ENCODE peak calls at places on chromosome 15, in ten cellular contexts. K is colonic mucosa, V is HFF-Myc, G is keratinocyte, B is WERI-Rb-1, N is tibial artery, O is psoas muscle, L is NB4, W is astrocyte of the spinal cord, T is breast epithelium. H is an unnamed sample.

GRCh38 chr15:62896969-62897486 is 145.5 kb upstream of the TPM1 start:
- DNase-seq in K (peak), V (peak), G (peak), B (no peak), N (peak), O (peak), L (no peak), W (peak), T (peak), H (peak)

GRCh38 chr15:99929266-99929665 is 196.0 kb upstream of the LYSMD4 start:
- DNase-seq in K (no peak), V (no peak), G (no peak), B (peak), N (no peak), O (no peak), L (no peak), W (no peak), T (no peak), H (no peak)

GRCh38 chr15:100593431-100593830 is 8.6 kb downstream of the LINS1 start:
- DNase-seq in K (no peak), V (no peak), G (no peak), B (no peak), N (no peak), O (no peak), L (no peak), W (no peak), T (no peak), H (no peak)

GRCh38 chr15:90884719-90885431 is 571 bp downstream of the FES start:
- DNase-seq in K (no peak), V (no peak), G (no peak), B (no peak), N (peak), O (no peak), L (peak), W (no peak), T (no peak), H (no peak)

GRCh38 chr15:40990789-40991188 is 37.5 kb downstream of the CHAC1 start:
- DNase-seq in K (no peak), V (no peak), G (no peak), B (no peak), N (no peak), O (no peak), L (no peak), W (no peak), T (no peak), H (no peak)

GRCh38 chr15:38061856-38062649 is 127.6 kb downstream of the TMCO5A start:
- DNase-seq in K (no peak), V (no peak), G (no peak), B (no peak), N (no peak), O (no peak), L (no peak), W (peak), T (no peak), H (no peak)

GRCh38 chr15:40500584-40501330 is 30.0 kb downstream of the CHST14 start:
- DNase-seq in K (no peak), V (no peak), G (no peak), B (no peak), N (no peak), O (no peak), L (no peak), W (peak), T (no peak), H (no peak)

GRCh38 chr15:93088200-93088980 is 621 bp downstream of the RGMA start:
- DNase-seq in K (no peak), V (no peak), G (no peak), B (no peak), N (no peak), O (peak), L (no peak), W (no peak), T (no peak), H (peak)

GRCh38 chr15:55108858-55109518 is 87.8 kb downstream of the RSL24D1 start:
- DNase-seq in K (peak), V (peak), G (peak), B (peak), N (peak), O (peak), L (peak), W (peak), T (peak), H (peak)

GRCh38 chr15:101048191-101049011 is 129.2 kb downstream of the LRRK1 start:
- DNase-seq in K (peak), V (no peak), G (no peak), B (peak), N (peak), O (peak), L (no peak), W (no peak), T (no peak), H (no peak)

GRCh38 chr15:62850318-62850717 is 192.2 kb upstream of the TPM1 start:
- DNase-seq in K (no peak), V (no peak), G (no peak), B (no peak), N (no peak), O (no peak), L (no peak), W (no peak), T (no peak), H (no peak)

GRCh38 chr15:78107471-78107870 is 15.1 kb downstream of the SH2D7 start:
- DNase-seq in K (no peak), V (no peak), G (no peak), B (no peak), N (no peak), O (no peak), L (no peak), W (no peak), T (no peak), H (no peak)

GRCh38 chr15:51424780-51425179 is 83.3 kb downstream of the GLDN start:
- DNase-seq in K (no peak), V (no peak), G (no peak), B (no peak), N (no peak), O (no peak), L (no peak), W (no peak), T (no peak), H (no peak)

GRCh38 chr15:79184465-79184892 is 93.9 kb upstream of the RASGRF1 start:
- DNase-seq in K (peak), V (peak), G (no peak), B (peak), N (peak), O (peak), L (peak), W (peak), T (peak), H (peak)

GRCh38 chr15:90886291-90886614 is 1.9 kb downstream of the FES start:
- DNase-seq in K (no peak), V (no peak), G (no peak), B (no peak), N (no peak), O (no peak), L (no peak), W (no peak), T (no peak), H (no peak)

GRCh38 chr15:74200871-74201419 is 1.6 kb downstream of the STRA6 start:
- DNase-seq in K (no peak), V (no peak), G (no peak), B (no peak), N (no peak), O (peak), L (no peak), W (peak), T (no peak), H (peak)

GRCh38 chr15:66673410-66674322 is 28.4 kb upstream of the SMAD6 start:
- DNase-seq in K (peak), V (no peak), G (no peak), B (peak), N (no peak), O (no peak), L (peak), W (no peak), T (no peak), H (no peak)

GRCh38 chr15:35738370-35738769 is 192.4 kb upstream of the DPH6 start:
- DNase-seq in K (no peak), V (no peak), G (no peak), B (no peak), N (no peak), O (no peak), L (no peak), W (peak), T (no peak), H (no peak)

GRCh38 chr15:63198752-63199250 is 9.4 kb downstream of the RAB8B start:
- DNase-seq in K (no peak), V (no peak), G (no peak), B (no peak), N (no peak), O (no peak), L (peak), W (no peak), T (no peak), H (peak)

GRCh38 chr15:98807262-98807661 is 158.9 kb downstream of the IGF1R start:
- DNase-seq in K (no peak), V (peak), G (no peak), B (no peak), N (no peak), O (no peak), L (peak), W (peak), T (no peak), H (peak)

GRCh38 chr15:97909291-97909891 is 51.1 kb upstream of the ARRDC4 start:
- DNase-seq in K (peak), V (peak), G (no peak), B (peak), N (peak), O (peak), L (peak), W (peak), T (no peak), H (peak)

GRCh38 chr15:39466428-39466827 is 114.5 kb upstream of the THBS1 start:
- DNase-seq in K (peak), V (peak), G (no peak), B (no peak), N (no peak), O (peak), L (no peak), W (no peak), T (peak), H (peak)

GRCh38 chr15:53982281-53982680 is 4.0 kb downstream of the UNC13C start:
- DNase-seq in K (no peak), V (no peak), G (no peak), B (no peak), N (no peak), O (no peak), L (no peak), W (no peak), T (no peak), H (no peak)

GRCh38 chr15:92693922-92694331 is 38.4 kb upstream of the FAM174B start:
- DNase-seq in K (no peak), V (no peak), G (no peak), B (peak), N (no peak), O (no peak), L (peak), W (no peak), T (no peak), H (no peak)

GRCh38 chr15:80856809-80857377 is 77.7 kb downstream of the CEMIP start:
- DNase-seq in K (peak), V (no peak), G (no peak), B (no peak), N (no peak), O (no peak), L (no peak), W (peak), T (peak), H (peak)

GRCh38 chr15:92082217-92082843 is 228.8 kb downstream of the SLCO3A1 start:
- DNase-seq in K (peak), V (peak), G (no peak), B (peak), N (no peak), O (peak), L (peak), W (peak), T (peak), H (peak)

GRCh38 chr15:58909616-58910015 is 23.9 kb downstream of the SLTM start:
- DNase-seq in K (no peak), V (no peak), G (no peak), B (no peak), N (no peak), O (no peak), L (no peak), W (peak), T (no peak), H (no peak)
- H3K4me3 ChIP-seq in K (no peak), V (no peak), G (no peak), B (no peak), N (no peak), O (no peak), L (no peak), W (no peak), T (no peak), H (no peak)

GRCh38 chr15:45118131-45118588 is 4.0 kb downstream of the DUOXA2 start:
- DNase-seq in K (peak), V (peak), G (peak), B (peak), N (peak), O (peak), L (peak), W (peak), T (peak), H (peak)
- TF ChIP-seq CTCF in K (peak), V (peak), G (peak), B (peak), N (peak), O (peak), L (peak), W (peak), T (peak), H (peak)

DNA sequence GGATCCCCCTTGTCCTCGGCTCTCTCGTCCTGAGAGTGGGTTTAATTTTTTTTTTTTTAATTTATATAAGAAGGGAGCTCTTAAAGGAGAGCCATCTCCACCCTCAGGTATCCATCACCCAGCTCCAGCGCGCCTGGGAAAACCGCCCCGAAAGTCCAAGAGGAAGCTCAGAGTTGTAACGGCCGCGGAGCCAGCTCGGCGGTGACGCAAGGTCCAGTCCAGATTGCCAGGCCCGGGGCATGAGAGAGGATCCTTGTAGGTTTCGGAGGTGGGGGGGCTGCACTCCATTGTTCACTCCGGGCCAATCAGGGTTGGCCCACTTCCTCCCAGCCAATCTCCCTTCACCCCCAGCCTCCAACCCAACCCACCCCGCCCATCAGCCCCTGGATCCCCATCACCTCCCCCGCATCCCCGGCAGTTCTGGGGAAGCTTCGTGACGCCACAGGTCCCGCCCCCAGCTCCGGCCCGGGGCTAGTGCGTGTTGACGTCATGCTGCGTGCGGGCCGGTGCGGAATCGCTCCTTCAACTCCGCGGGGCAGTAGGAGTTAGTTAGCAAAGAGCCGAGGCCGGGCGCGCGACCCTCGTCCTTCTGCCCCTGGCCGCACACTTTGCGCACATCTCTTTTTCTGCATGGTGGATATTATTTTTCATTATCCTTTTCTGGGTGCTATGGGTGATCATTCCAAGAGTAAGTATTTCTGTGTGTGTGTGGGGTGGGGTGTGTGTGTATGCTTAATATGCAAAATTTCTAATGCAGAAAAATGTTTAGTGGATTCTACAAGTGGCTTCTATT is at the start of gene ISL2:
- DNase-seq in K (peak), V (peak), G (no peak), B (peak), N (no peak), O (no peak), L (peak), W (peak), T (no peak), H (peak)
- H3K4me3 ChIP-seq in K (peak), V (peak), G (peak), B (peak), N (no peak), O (peak), L (peak), W (peak), T (peak), H (peak)

DNA sequence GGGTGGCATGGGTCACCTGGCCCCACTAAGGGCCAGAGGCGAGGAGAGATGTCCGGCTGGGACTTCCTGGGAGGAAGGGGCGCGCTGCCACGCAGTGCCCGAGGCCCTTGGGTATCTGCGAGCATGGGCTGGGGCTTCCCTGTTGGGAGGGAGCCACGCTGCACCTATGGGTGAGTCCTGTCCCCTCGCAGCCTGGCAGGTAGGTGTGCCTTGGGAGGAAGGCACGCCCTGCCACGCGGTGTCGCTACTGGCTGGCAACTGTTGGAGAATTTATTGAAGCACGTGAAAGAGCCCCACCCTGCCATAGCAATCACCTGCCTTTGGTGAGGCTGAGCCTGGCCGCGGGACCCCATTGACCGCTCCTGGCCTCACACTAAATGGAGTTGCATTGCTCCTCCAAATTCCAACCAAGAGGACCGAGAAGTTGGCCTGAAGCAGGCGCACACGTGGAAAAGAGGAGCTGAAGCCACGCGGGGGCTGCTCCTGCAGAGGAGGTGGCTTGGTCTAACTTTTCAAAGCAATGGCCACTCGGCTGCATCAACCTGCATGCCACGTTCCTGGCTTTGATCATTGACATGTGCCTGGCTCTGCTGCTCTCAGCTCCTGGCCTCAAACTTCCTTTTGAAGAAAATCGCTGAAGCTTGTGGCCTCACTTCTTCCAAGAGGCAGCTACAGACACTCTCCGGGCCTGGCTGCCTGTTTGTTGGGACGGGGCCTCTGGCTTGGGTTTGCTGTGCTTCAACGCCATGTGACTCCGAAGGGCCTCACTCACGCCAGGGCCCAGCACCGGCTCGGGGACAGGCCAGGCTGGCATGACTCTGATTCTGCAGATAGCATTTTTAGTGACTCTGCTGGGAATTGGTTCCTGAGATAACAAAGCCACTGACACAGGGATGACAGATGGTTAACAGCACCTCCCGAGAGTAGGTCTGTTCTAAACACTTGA is 134.1 kb downstream of the TJP1 start:
- DNase-seq in K (peak), V (no peak), G (no peak), B (no peak), N (peak), O (no peak), L (no peak), W (no peak), T (no peak), H (no peak)
- TF ChIP-seq CTCF in K (no peak), V (no peak), G (no peak), B (no peak), N (no peak), O (no peak), L (no peak), W (no peak), T (no peak), H (no peak)

GRCh38 chr15:22944651-22945050 is 35.5 kb downstream of the CYFIP1 start:
- DNase-seq in K (peak), V (no peak), G (peak), B (no peak), N (peak), O (no peak), L (no peak), W (no peak), T (no peak), H (no peak)

GRCh38 chr15:22942306-22942855 is 37.8 kb downstream of the CYFIP1 start:
- DNase-seq in K (no peak), V (no peak), G (no peak), B (no peak), N (no peak), O (no peak), L (no peak), W (no peak), T (no peak), H (no peak)

GRCh38 chr15:22942877-22943276 is 37.3 kb downstream of the CYFIP1 start:
- DNase-seq in K (no peak), V (no peak), G (no peak), B (no peak), N (no peak), O (no peak), L (no peak), W (no peak), T (no peak), H (no peak)

GRCh38 chr15:22947101-22948000 is 32.8 kb downstream of the CYFIP1 start:
- DNase-seq in K (no peak), V (no peak), G (no peak), B (no peak), N (no peak), O (no peak), L (no peak), W (no peak), T (no peak), H (no peak)

GRCh38 chr15:22945071-22945470 is 35.1 kb downstream of the CYFIP1 start:
- DNase-seq in K (no peak), V (no peak), G (no peak), B (no peak), N (peak), O (no peak), L (no peak), W (no peak), T (no peak), H (no peak)
- H3K4me3 ChIP-seq in K (no peak), V (no peak), G (no peak), B (no peak), N (no peak), O (no peak), L (no peak), W (no peak), T (no peak), H (no peak)

GRCh38 chr15:70100495-70101331 is 3.0 kb upstream of the TLE3 start:
- DNase-seq in K (peak), V (no peak), G (no peak), B (peak), N (peak), O (peak), L (peak), W (peak), T (no peak), H (no peak)

GRCh38 chr15:70102827-70103226 is 5.1 kb upstream of the TLE3 start:
- DNase-seq in K (no peak), V (no peak), G (no peak), B (no peak), N (peak), O (no peak), L (no peak), W (no peak), T (no peak), H (no peak)

GRCh38 chr15:70101459-70102113 is 3.9 kb upstream of the TLE3 start:
- DNase-seq in K (peak), V (peak), G (no peak), B (peak), N (no peak), O (peak), L (peak), W (peak), T (no peak), H (peak)

GRCh38 chr15:70099966-70100494 is 2.3 kb upstream of the TLE3 start:
- DNase-seq in K (no peak), V (no peak), G (no peak), B (no peak), N (no peak), O (no peak), L (peak), W (no peak), T (no peak), H (no peak)

GRCh38 chr15:70104227-70104626 is 6.5 kb upstream of the TLE3 start:
- DNase-seq in K (no peak), V (no peak), G (no peak), B (no peak), N (no peak), O (no peak), L (no peak), W (no peak), T (no peak), H (no peak)
- TF ChIP-seq CTCF in K (no peak), V (no peak), G (no peak), B (no peak), N (no peak), O (no peak), L (no peak), W (no peak), T (no peak), H (no peak)

GRCh38 chr15:31228980-31229826 is 97.4 kb upstream of the KLF13 start:
- DNase-seq in K (peak), V (no peak), G (no peak), B (no peak), N (no peak), O (no peak), L (peak), W (no peak), T (no peak), H (no peak)
- H3K4me3 ChIP-seq in K (peak), V (no peak), G (no peak), B (no peak), N (no peak), O (no peak), L (no peak), W (no peak), T (no peak), H (no peak)